ENCODE peak calls at places on chromosomes 2 and 18, in four cellular contexts. S, U, E and A are unnamed samples.

GRCh38 chr2:205531082-205531481 is 151.2 kb upstream of the NRP2 start:
- DNase-seq in S (no peak), E (no peak), U (no peak), A (peak)

GRCh38 chr18:6057604-6058003 is 162.3 kb upstream of the TMEM200C start:
- DNase-seq in U (no peak), E (no peak), S (no peak), A (peak)

GRCh38 chr2:225738735-225739134 is 339.2 kb downstream of the NYAP2 start:
- DNase-seq in S (no peak), U (no peak), E (no peak), A (no peak)

GRCh38 chr2:81894451-81894990 is 1590.0 kb upstream of the LRRTM1 start:
- DNase-seq in S (no peak), E (no peak), U (peak), A (peak)

GRCh38 chr2:241050624-241051577 is 51.2 kb downstream of the MTERF4 start:
- DNase-seq in U (no peak), E (no peak), S (no peak), A (no peak)

GRCh38 chr2:73832905-73833304 is 4.1 kb downstream of the STAMBP start:
- DNase-seq in S (no peak), U (peak), E (no peak), A (peak)

GRCh38 chr2:129793326-129793955 is 186.0 kb upstream of the RAB6C start:
- DNase-seq in U (no peak), E (no peak), S (no peak), A (peak)

GRCh38 chr2:54618646-54619565 is 104.6 kb upstream of the EML6 start:
- DNase-seq in S (no peak), U (no peak), E (no peak), A (peak)

GRCh38 chr2:7744827-7745226 is 827.6 kb downstream of the RNF144A start:
- DNase-seq in E (no peak), S (peak), U (no peak), A (no peak)

GRCh38 chr18:49456794-49457193 is 3.7 kb downstream of the DYM start:
- DNase-seq in U (no peak), E (no peak), S (no peak), A (no peak)